ENCODE peak calls at places on chromosomes 3 and 15, in nine cellular contexts. G is PC-9; O is A673; P is tibial artery; J is CD4-positive, CD25-positive, alpha-beta regulatory T cell; L is breast epithelium; A is neural progenitor cell; T is A549; R is fibroblast of lung. M is an unnamed sample. For H3K4me1, the result is how much of the 10 kb centered on the place peaks cover.

GRCh38 chr3:98890181-98890882 is 11.2 kb downstream of the DCBLD2 start:
- DNase-seq in P (no peak), J (no peak), A (no peak), R (peak), O (no peak), T (no peak), L (no peak), G (no peak), M (no peak)

GRCh38 chr15:84633311-84634227 is 20.5 kb downstream of the WDR73 start:
- DNase-seq in J (peak), G (peak), P (peak), R (peak), O (peak), A (peak), L (peak), T (peak), M (no peak)

GRCh38 chr3:160928183-160928718 is 172.2 kb downstream of the PPM1L start:
- DNase-seq in T (peak), G (no peak), J (no peak), L (no peak), R (no peak), O (peak), P (no peak), A (no peak), M (no peak)

GRCh38 chr3:169894110-169894509 is 17.3 kb upstream of the SAMD7 start:
- DNase-seq in L (no peak), R (no peak), G (no peak), P (no peak), A (no peak), T (no peak), O (no peak), J (no peak), M (no peak)

GRCh38 chr3:196636369-196637349 is 2.8 kb upstream of the NRROS start:
- DNase-seq in R (no peak), A (no peak), T (no peak), G (no peak), L (no peak), J (no peak), P (no peak), O (no peak), M (no peak)

GRCh38 chr3:132378846-132379245 is 38.5 kb upstream of the DNAJC13 start:
- DNase-seq in A (no peak), J (no peak), T (no peak), G (no peak), R (no peak), P (no peak), L (no peak), O (no peak), M (no peak)

GRCh38 chr3:184262166-184262926 is 993 bp upstream of the CAMK2N2 start:
- DNase-seq in A (peak), J (no peak), R (no peak), T (no peak), O (no peak), G (no peak), L (no peak), P (no peak), M (no peak)

GRCh38 chr15:91022832-91023129 is 387 bp upstream of the VPS33B start:
- DNase-seq in P (no peak), A (no peak), R (no peak), T (no peak), J (no peak), O (no peak), G (no peak), L (no peak), M (no peak)

GRCh38 chr15:40921949-40922607 is 7.1 kb upstream of the DLL4 start:
- DNase-seq in J (no peak), O (no peak), P (no peak), R (no peak), A (no peak), T (no peak), L (no peak), G (no peak), M (no peak)

GRCh38 chr3:161406594-161407555 is 35.6 kb upstream of the SPTSSB start:
- DNase-seq in J (no peak), G (no peak), A (no peak), P (no peak), R (no peak), O (no peak), L (no peak), T (no peak), M (no peak)

GRCh38 chr3:13657660-13658435 is 108.9 kb downstream of the FBLN2 start:
- DNase-seq in R (no peak), T (peak), P (no peak), L (no peak), J (peak), G (peak), A (peak), O (peak), M (no peak)

GRCh38 chr15:90367578-90367977 is 15.5 kb downstream of the ZNF774 start:
- DNase-seq in J (no peak), A (no peak), G (no peak), O (no peak), T (no peak), R (peak), L (no peak), P (no peak), M (no peak)

GRCh38 chr15:36755341-36755740 is 175.9 kb downstream of the CDIN1 start:
- DNase-seq in J (no peak), L (no peak), P (no peak), G (no peak), T (no peak), R (no peak), A (no peak), O (no peak), M (no peak)

GRCh38 chr3:119297169-119297568 is 3.0 kb downstream of the ARHGAP31 start:
- DNase-seq in L (no peak), R (peak), G (no peak), O (no peak), T (no peak), J (no peak), A (no peak), P (no peak), M (no peak)

GRCh38 chr15:64981812-64982431 is 7.8 kb downstream of the SPG21 start:
- DNase-seq in G (no peak), P (no peak), A (no peak), R (no peak), O (no peak), L (no peak), T (no peak), J (no peak), M (no peak)

GRCh38 chr15:55846108-55846707 is 103.3 kb upstream of the PRTG start:
- DNase-seq in P (no peak), J (peak), A (peak), T (peak), R (peak), G (peak), L (no peak), O (peak), M (peak)

GRCh38 chr3:67239362-67239761 is 241.3 kb downstream of the KBTBD8 start:
- DNase-seq in L (no peak), J (no peak), R (no peak), O (no peak), A (no peak), P (no peak), T (no peak), G (no peak), M (no peak)

GRCh38 chr3:147395975-147396708 is 10.2 kb downstream of the ZIC4 start:
- DNase-seq in O (no peak), P (no peak), J (no peak), G (no peak), A (peak), L (no peak), R (no peak), T (no peak), M (no peak)

GRCh38 chr3:131485116-131485515 is 17.7 kb downstream of the MRPL3 start:
- DNase-seq in J (no peak), A (no peak), R (peak), T (no peak), G (no peak), L (no peak), O (no peak), P (no peak), M (no peak)

GRCh38 chr3:37763338-37763737 is 98.3 kb upstream of the CTDSPL start:
- DNase-seq in G (no peak), J (no peak), O (no peak), L (no peak), P (no peak), A (no peak), T (no peak), R (no peak), M (no peak)

GRCh38 chr3:102662223-102662622 is 227.4 kb downstream of the ZPLD1 start:
- DNase-seq in R (no peak), L (no peak), G (no peak), O (no peak), J (no peak), T (no peak), A (no peak), P (no peak), M (no peak)

GRCh38 chr3:64311424-64311920 is 86.2 kb upstream of the PRICKLE2 start:
- DNase-seq in R (peak), O (no peak), J (no peak), A (no peak), P (no peak), L (no peak), G (no peak), T (no peak), M (no peak)

GRCh38 chr3:114770874-114771273 is 376.2 kb downstream of the ZBTB20 start:
- DNase-seq in J (no peak), L (no peak), T (peak), G (no peak), A (no peak), O (no peak), R (peak), P (no peak), M (no peak)

GRCh38 chr15:73087121-73087520 is 34.9 kb downstream of the NEO1 start:
- DNase-seq in G (no peak), R (no peak), J (no peak), O (no peak), T (no peak), P (no peak), L (no peak), A (no peak), M (no peak)

GRCh38 chr3:67106874-67107273 is 108.8 kb downstream of the KBTBD8 start:
- DNase-seq in O (no peak), P (no peak), R (no peak), A (no peak), J (no peak), G (no peak), T (no peak), L (no peak), M (no peak)

GRCh38 chr15:29936353-29937049 is 114.2 kb upstream of the TJP1 start:
- DNase-seq in P (no peak), O (no peak), A (no peak), L (no peak), T (no peak), R (peak), J (no peak), G (no peak), M (no peak)

GRCh38 chr3:138265745-138266144 is 63.9 kb downstream of the NME9 start:
- DNase-seq in R (no peak), P (no peak), G (no peak), L (no peak), A (no peak), O (no peak), J (no peak), T (no peak), M (no peak)

GRCh38 chr15:31365655-31366127 is 39.1 kb downstream of the KLF13 start:
- DNase-seq in T (no peak), A (peak), O (peak), J (peak), R (peak), P (peak), L (peak), G (no peak), M (peak)

GRCh38 chr3:57582470-57583168 is 14.5 kb downstream of the ARF4 start:
- DNase-seq in G (peak), T (peak), O (no peak), R (no peak), A (no peak), P (no peak), L (peak), J (no peak), M (no peak)

GRCh38 chr3:34020221-34020620 is 221.8 kb downstream of the PDCD6IP start:
- DNase-seq in P (no peak), R (peak), J (no peak), L (no peak), O (no peak), T (no peak), A (no peak), G (no peak), M (no peak)
- H3K4me1 ChIP-seq in P (under half), R (under half), J (under half), L (under half), O (under half), T (under half), A (under half), G (under half), M (under half)

GRCh38 chr3:71453822-71454512 is 129.6 kb downstream of the FOXP1 start:
- DNase-seq in T (no peak), G (no peak), A (no peak), O (no peak), L (no peak), J (no peak), P (no peak), R (no peak), M (no peak)
- H3K4me1 ChIP-seq in T (under half), G (under half), A (under half), O (under half), L (under half), J (half or more), P (under half), R (under half), M (under half)

DNA sequence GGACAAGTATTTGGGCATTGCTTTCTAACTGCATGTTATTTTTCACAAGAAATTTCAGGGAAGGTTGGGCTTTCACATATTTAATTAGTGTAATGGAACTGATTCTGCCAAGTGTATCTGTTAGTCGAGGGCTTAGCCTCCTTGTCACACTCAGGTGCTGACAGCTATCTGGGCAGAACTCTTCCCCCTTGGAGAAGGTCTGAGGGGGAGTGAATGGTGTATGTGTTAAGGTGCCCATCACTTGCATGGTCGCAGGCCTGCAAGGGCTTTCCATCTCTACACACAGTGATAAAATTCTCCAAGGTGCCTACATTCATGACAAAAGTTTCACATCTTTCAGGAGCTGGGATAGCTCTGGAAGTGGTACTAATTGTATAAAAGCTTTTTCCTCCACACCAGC is 97.6 kb upstream of the ICE2 start:
- DNase-seq in R (no peak), A (no peak), G (no peak), T (no peak), L (no peak), P (no peak), O (no peak), J (no peak), M (no peak)
- H3K4me1 ChIP-seq in R (under half), A (under half), G (under half), T (under half), L (under half), P (under half), O (under half), J (half or more), M (under half)

GRCh38 chr3:65951836-65952505 is 86.7 kb downstream of the MAGI1 start:
- DNase-seq in J (no peak), G (peak), A (no peak), T (no peak), P (no peak), R (peak), O (no peak), L (no peak), M (no peak)

GRCh38 chr3:65955792-65956477 is 82.8 kb downstream of the MAGI1 start:
- DNase-seq in O (no peak), P (no peak), T (peak), G (no peak), L (no peak), A (no peak), R (peak), J (no peak), M (no peak)

GRCh38 chr3:65952842-65953241 is 85.9 kb downstream of the MAGI1 start:
- DNase-seq in R (no peak), L (no peak), T (no peak), A (no peak), P (no peak), J (no peak), O (no peak), G (no peak), M (no peak)

GRCh38 chr3:65953881-65954733 is 84.6 kb downstream of the MAGI1 start:
- DNase-seq in A (no peak), O (peak), J (no peak), T (peak), L (peak), P (no peak), G (peak), R (peak), M (no peak)

GRCh38 chr3:65953301-65953812 is 85.4 kb downstream of the MAGI1 start:
- DNase-seq in G (peak), T (no peak), L (peak), O (no peak), J (no peak), A (peak), R (peak), P (peak), M (no peak)
- H3K4me1 ChIP-seq in G (half or more), T (under half), L (under half), O (half or more), J (under half), A (under half), R (under half), P (half or more), M (half or more)

DNA sequence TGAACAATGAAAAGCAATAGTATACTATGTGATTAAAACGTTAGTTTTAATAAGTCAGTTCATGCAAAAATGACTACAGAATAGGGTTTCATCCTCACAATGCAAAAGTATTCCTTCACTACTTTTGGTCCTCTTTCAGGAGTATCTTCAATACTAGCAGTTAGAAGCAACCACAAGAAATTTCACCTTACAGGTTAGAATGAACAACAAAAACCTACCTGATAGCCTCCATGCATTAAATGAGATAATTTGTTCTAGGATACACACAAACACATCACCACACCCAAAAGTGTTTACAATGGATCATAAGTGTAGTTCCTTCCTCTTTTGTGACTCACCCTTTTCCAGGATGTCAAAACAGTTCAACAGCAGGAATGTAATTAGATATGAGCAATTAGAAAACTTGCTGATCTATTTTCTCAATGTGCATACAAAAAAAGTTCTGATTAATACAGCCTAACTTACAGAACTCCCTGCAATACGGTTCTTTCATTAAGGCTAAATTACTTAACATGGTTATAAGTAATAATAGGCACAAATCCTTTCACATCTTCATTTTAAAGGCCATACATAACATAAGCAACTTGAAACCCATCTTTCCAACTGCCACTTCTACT is 21.6 kb downstream of the UACA start:
- DNase-seq in G (no peak), T (peak), J (no peak), L (no peak), P (no peak), R (peak), A (no peak), O (peak), M (no peak)
- H3K4me1 ChIP-seq in G (under half), T (under half), J (under half), L (under half), P (half or more), R (under half), A (under half), O (under half), M (under half)

GRCh38 chr15:80485370-80486164 is 81.4 kb downstream of the ARNT2 start:
- DNase-seq in R (no peak), G (no peak), J (no peak), A (no peak), L (no peak), O (no peak), T (no peak), P (no peak), M (no peak)

GRCh38 chr15:80482686-80483085 is 78.5 kb downstream of the ARNT2 start:
- DNase-seq in L (no peak), R (peak), G (no peak), P (no peak), J (no peak), O (no peak), T (no peak), A (no peak), M (no peak)

GRCh38 chr15:80483656-80484055 is 79.5 kb downstream of the ARNT2 start:
- DNase-seq in T (no peak), J (no peak), G (no peak), R (no peak), P (no peak), L (no peak), O (no peak), A (no peak), M (no peak)

GRCh38 chr15:80487884-80488283 is 83.7 kb downstream of the ARNT2 start:
- DNase-seq in P (no peak), T (no peak), R (no peak), A (no peak), O (no peak), G (no peak), J (no peak), L (no peak), M (no peak)

GRCh38 chr15:80484312-80484981 is 80.3 kb downstream of the ARNT2 start:
- DNase-seq in L (no peak), O (no peak), A (no peak), T (no peak), G (no peak), P (no peak), J (no peak), R (no peak), M (no peak)
- H3K4me1 ChIP-seq in L (under half), O (under half), A (under half), T (under half), G (under half), P (half or more), J (under half), R (half or more), M (half or more)

GRCh38 chr3:123481071-123481470 is 32.2 kb upstream of the ADCY5 start:
- DNase-seq in J (no peak), O (no peak), A (no peak), G (no peak), L (peak), T (no peak), R (no peak), P (no peak), M (no peak)

GRCh38 chr3:123480428-123480827 is 31.5 kb upstream of the ADCY5 start:
- DNase-seq in A (no peak), T (no peak), O (no peak), L (no peak), P (no peak), G (no peak), J (no peak), R (no peak), M (no peak)

GRCh38 chr3:123479891-123480290 is 31.0 kb upstream of the ADCY5 start:
- DNase-seq in R (no peak), T (no peak), G (no peak), J (no peak), L (no peak), O (no peak), A (no peak), P (no peak), M (no peak)

GRCh38 chr3:123483146-123483545 is 34.3 kb upstream of the ADCY5 start:
- DNase-seq in A (no peak), P (no peak), T (no peak), O (no peak), L (no peak), R (no peak), G (no peak), J (no peak), M (no peak)

GRCh38 chr3:123481722-123482457 is 33.0 kb upstream of the ADCY5 start:
- DNase-seq in T (no peak), P (no peak), A (no peak), O (no peak), R (no peak), L (no peak), G (no peak), J (no peak), M (no peak)
- H3K4me1 ChIP-seq in T (under half), P (under half), A (under half), O (under half), R (under half), L (under half), G (under half), J (under half), M (under half)

DNA sequence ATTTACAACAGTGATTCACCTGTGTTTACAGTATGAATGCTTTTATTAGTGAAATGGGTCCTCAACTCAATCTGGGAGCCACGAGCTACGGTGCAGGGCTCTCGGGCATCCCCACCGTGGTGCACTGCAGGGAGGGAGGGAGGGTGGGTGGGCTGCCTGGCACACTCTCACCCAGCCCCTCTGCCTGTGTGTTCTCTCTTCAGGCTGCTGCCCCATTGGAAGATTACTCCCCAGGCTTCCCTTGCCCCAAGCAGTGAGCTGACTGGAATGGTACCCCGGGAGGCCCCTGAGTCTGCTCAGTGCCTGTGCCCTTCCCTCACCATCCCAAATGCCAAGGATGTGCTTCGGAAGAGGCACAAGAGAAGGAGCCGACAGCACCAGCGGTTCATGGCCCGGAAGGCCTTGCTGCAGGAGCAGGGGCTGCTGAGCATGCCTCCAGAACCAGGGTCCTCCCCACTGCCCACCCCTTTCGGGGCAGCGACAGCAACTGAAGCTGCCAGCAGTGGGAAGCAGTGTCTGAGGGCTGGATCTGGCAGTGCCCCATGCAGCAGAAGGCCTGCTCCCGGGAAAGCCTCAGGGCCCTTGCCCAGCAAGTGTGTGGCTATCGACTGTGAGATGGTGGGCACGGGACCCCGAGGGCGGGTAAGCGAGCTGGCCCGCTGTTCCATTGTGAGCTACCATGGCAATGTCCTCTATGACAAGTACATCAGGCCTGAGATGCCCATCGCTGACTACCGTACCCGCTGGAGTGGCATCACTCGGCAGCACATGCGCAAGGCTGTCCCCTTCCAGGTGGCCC is 5.0 kb downstream of the AEN start:
- DNase-seq in P (no peak), R (no peak), A (no peak), L (no peak), T (no peak), G (no peak), O (no peak), J (no peak), M (no peak)
- H3K4me1 ChIP-seq in P (under half), R (under half), A (under half), L (under half), T (half or more), G (under half), O (under half), J (half or more), M (under half)